ENCODE peak calls at places on chromosomes 1 and 21, in seven cellular contexts. D is naive thymus-derived CD4-positive, alpha-beta T cell; O is RWPE2; N is sigmoid colon; E is GM12878; U is CD4-positive, CD25-positive, alpha-beta regulatory T cell; H is IMR-90. C is an unnamed sample.

GRCh38 chr1:3459051-3459908 is 4.8 kb downstream of the ARHGEF16 start:
- DNase-seq in N (no peak), E (no peak), D (no peak), H (no peak), O (no peak), U (no peak), C (no peak)

GRCh38 chr1:231879296-231879695 is 252.7 kb downstream of the DISC1 start:
- DNase-seq in N (no peak), D (no peak), U (no peak), O (no peak), E (no peak), H (no peak), C (no peak)

GRCh38 chr1:17671741-17672140 is 83.4 kb upstream of the ACTL8 start:
- DNase-seq in H (no peak), E (no peak), N (no peak), D (no peak), O (no peak), U (no peak), C (no peak)

GRCh38 chr1:68361511-68361910 is 88.2 kb downstream of the RPE65 start:
- DNase-seq in U (no peak), D (no peak), H (peak), O (no peak), N (no peak), E (no peak), C (no peak)

GRCh38 chr1:27634166-27634981 is 611 bp downstream of the FGR start:
- DNase-seq in H (no peak), N (no peak), E (no peak), U (peak), D (peak), O (no peak), C (no peak)

GRCh38 chr1:110508038-110508437 is 10.9 kb downstream of the KCNA10 start:
- DNase-seq in U (no peak), O (no peak), N (peak), E (no peak), H (peak), D (no peak), C (no peak)

GRCh38 chr1:199510314-199510713 is 517.2 kb upstream of the NR5A2 start:
- DNase-seq in U (no peak), H (no peak), N (no peak), D (no peak), E (peak), O (no peak), C (no peak)

GRCh38 chr1:44390277-44390676 is 14.8 kb upstream of the RNF220 start:
- DNase-seq in O (no peak), D (no peak), U (no peak), H (peak), N (no peak), E (no peak), C (no peak)

GRCh38 chr1:196608401-196609113 is at the start of gene KCNT2:
- DNase-seq in N (peak), E (no peak), D (no peak), O (no peak), U (no peak), H (peak), C (peak)

GRCh38 chr1:181675091-181675490 is 191.8 kb downstream of the CACNA1E start:
- DNase-seq in N (no peak), H (no peak), D (no peak), E (no peak), U (no peak), O (no peak), C (no peak)

GRCh38 chr1:10665930-10666850 is 130.3 kb downstream of the CASZ1 start:
- DNase-seq in D (no peak), N (peak), E (no peak), U (no peak), O (no peak), H (no peak), C (no peak)

GRCh38 chr1:54325705-54326461 is 80.3 kb downstream of the SSBP3 start:
- DNase-seq in E (no peak), D (no peak), O (no peak), H (no peak), N (no peak), U (no peak), C (no peak)

GRCh38 chr1:28822779-28823178 is 10.8 kb downstream of the OPRD1 start:
- DNase-seq in E (no peak), N (no peak), U (no peak), D (no peak), O (no peak), H (no peak), C (no peak)

GRCh38 chr1:2282556-2283270 is 54.6 kb downstream of the SKI start:
- DNase-seq in U (no peak), D (no peak), H (no peak), N (no peak), O (no peak), E (no peak), C (no peak)

GRCh38 chr1:66012076-66012769 is 219.5 kb downstream of the PDE4B start:
- DNase-seq in N (no peak), O (no peak), U (no peak), D (no peak), E (no peak), H (peak), C (no peak)

GRCh38 chr1:109609881-109610280 is 9.5 kb downstream of the GNAT2 start:
- DNase-seq in O (no peak), U (no peak), D (no peak), H (no peak), E (no peak), N (no peak), C (no peak)

GRCh38 chr1:34162852-34163766 is 1.9 kb downstream of the CSMD2 start:
- DNase-seq in N (peak), U (no peak), E (no peak), H (peak), O (no peak), D (no peak), C (peak)

GRCh38 chr1:162846256-162847212 is 14.4 kb downstream of the CCDC190 start:
- DNase-seq in N (no peak), H (peak), O (no peak), U (no peak), E (no peak), D (no peak), C (peak)

GRCh38 chr1:59549903-59550302 is 253.0 kb downstream of the FGGY start:
- DNase-seq in D (no peak), E (no peak), H (peak), O (no peak), N (peak), U (no peak), C (no peak)

GRCh38 chr1:236063919-236064673 is 794 bp downstream of the NID1 start:
- DNase-seq in E (no peak), N (peak), O (no peak), D (no peak), H (peak), U (no peak), C (no peak)

GRCh38 chr21:30168086-30168485 is 1.5 kb upstream of the CLDN17 start:
- DNase-seq in D (no peak), U (no peak), E (no peak), N (no peak), O (no peak), H (no peak), C (no peak)

GRCh38 chr21:33265664-33266049 is 510 bp upstream of the IL10RB start:
- DNase-seq in O (no peak), N (peak), D (peak), U (peak), E (peak), H (peak), C (no peak)

GRCh38 chr1:206799311-206799710 is 27.0 kb upstream of the IL10 start:
- DNase-seq in U (no peak), O (no peak), H (no peak), E (no peak), N (no peak), D (no peak), C (no peak)

GRCh38 chr1:84117868-84118267 is 26.2 kb upstream of the PRKACB start:
- DNase-seq in N (no peak), O (no peak), E (no peak), H (peak), D (no peak), U (no peak), C (peak)

GRCh38 chr1:190708418-190709057 is 230.9 kb upstream of the BRINP3 start:
- DNase-seq in O (no peak), N (no peak), H (no peak), E (no peak), U (no peak), D (no peak), C (no peak)

GRCh38 chr1:180732866-180733265 is 101.0 kb downstream of the XPR1 start:
- DNase-seq in O (no peak), H (no peak), D (no peak), N (no peak), E (no peak), U (no peak), C (no peak)

GRCh38 chr1:40014253-40014706 is 26.2 kb upstream of the CAP1 start:
- DNase-seq in N (no peak), D (no peak), E (no peak), U (peak), H (peak), O (no peak), C (no peak)

GRCh38 chr1:155075535-155075934 is 3.1 kb upstream of the EFNA3 start:
- DNase-seq in O (no peak), U (no peak), D (no peak), E (no peak), H (no peak), N (peak), C (no peak)

GRCh38 chr21:32581732-32582131 is 3.6 kb downstream of the TCP10L start:
- DNase-seq in U (no peak), D (no peak), H (no peak), N (no peak), E (no peak), O (no peak), C (no peak)

GRCh38 chr1:15207031-15207828 is 39.8 kb upstream of the FHAD1 start:
- DNase-seq in H (no peak), N (peak), E (no peak), U (no peak), O (no peak), D (no peak), C (no peak)

GRCh38 chr1:16613185-16614147 is at the start of gene NBPF1:
- DNase-seq in O (peak), D (peak), N (peak), U (peak), E (peak), H (peak), C (peak)
- H3K27ac ChIP-seq in O (peak), D (peak), N (peak), U (no peak), E (no peak), H (peak), C (peak)

GRCh38 chr1:41097105-41097504 is 75.6 kb upstream of the SLFNL1 start:
- DNase-seq in E (no peak), N (no peak), D (no peak), O (no peak), U (no peak), H (peak), C (no peak)
- H3K27ac ChIP-seq in E (no peak), N (peak), D (no peak), O (no peak), U (no peak), H (peak), C (no peak)

GRCh38 chr21:26136686-26137085 is 33.9 kb downstream of the APP start:
- DNase-seq in H (no peak), O (no peak), N (no peak), U (no peak), E (peak), D (peak), C (no peak)

GRCh38 chr21:26135520-26135919 is 35.0 kb downstream of the APP start:
- DNase-seq in N (no peak), E (no peak), D (no peak), U (no peak), O (no peak), H (no peak), C (no peak)

GRCh38 chr21:26140185-26140584 is 30.4 kb downstream of the APP start:
- DNase-seq in D (no peak), E (no peak), O (no peak), N (peak), U (no peak), H (peak), C (no peak)

GRCh38 chr21:26137379-26138060 is 33.0 kb downstream of the APP start:
- DNase-seq in E (no peak), O (no peak), D (no peak), U (no peak), H (no peak), N (no peak), C (no peak)

DNA sequence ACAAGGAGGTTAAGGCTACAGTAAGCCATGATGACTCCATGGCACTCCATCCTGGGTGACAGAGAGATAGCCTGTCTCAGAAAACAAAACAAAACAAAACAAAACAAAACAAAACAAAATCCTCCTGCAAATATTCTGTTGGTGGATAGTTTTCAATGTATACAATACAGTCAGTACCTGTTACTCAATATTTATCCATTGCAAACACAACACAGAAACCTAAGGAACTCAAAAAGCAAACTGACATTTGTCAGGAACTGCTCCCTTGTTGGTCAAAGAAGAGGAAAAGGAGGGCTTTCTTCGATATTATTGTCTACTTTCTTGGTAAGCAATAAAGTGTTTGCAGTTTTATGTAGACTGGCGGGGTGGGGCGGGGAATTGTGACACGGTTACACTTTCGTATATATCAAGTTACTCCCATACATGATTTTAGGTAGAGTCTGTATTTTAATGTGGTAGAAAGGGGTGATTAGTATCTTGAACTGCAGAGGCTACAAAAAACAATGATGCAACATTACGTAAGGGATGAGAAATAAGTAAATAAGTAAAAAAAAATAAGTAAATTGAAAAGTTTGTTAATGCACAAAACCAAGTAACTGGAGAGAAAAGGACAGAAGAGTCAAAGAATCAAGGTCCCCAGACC is 31.8 kb downstream of the APP start:
- DNase-seq in D (no peak), O (no peak), H (no peak), N (no peak), U (no peak), E (no peak), C (no peak)
- H3K27ac ChIP-seq in D (no peak), O (no peak), H (no peak), N (no peak), U (no peak), E (no peak), C (peak)

GRCh38 chr1:226397011-226397926 is 10.6 kb downstream of the PARP1 start:
- DNase-seq in H (no peak), U (no peak), D (no peak), E (no peak), O (no peak), N (no peak), C (no peak)
- H3K27ac ChIP-seq in H (no peak), U (no peak), D (no peak), E (no peak), O (no peak), N (no peak), C (no peak)

DNA sequence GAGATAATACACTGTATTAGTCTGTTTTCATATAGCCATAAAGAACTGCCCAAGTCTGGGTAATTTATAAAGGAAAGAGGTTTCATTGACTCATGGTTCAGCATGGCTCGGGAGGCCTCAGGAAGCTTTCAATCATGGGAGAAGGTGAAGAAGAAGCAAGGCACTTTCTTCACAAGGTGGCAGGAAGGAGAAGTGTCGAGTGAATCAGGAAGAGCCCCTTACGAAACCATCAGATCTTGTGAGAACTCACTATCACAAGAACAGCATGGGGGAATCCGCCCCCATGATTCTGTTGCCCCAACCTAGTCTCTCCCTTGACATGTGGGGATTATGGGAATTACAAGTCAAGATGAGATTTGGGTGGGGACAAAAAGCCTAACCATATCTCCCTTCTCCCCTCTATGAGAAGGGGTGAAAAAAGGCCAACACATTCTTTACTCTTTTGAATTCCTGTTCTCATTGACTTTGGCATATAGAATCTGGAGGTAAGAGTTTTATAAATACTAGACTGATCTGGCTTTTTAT is 11.2 kb upstream of the IVNS1ABP start:
- DNase-seq in D (no peak), E (no peak), N (no peak), O (no peak), H (no peak), U (no peak), C (no peak)
- H3K27ac ChIP-seq in D (no peak), E (no peak), N (no peak), O (no peak), H (no peak), U (no peak), C (no peak)

GRCh38 chr1:112904071-112904830 is 51.7 kb downstream of the SLC16A1 start:
- DNase-seq in O (peak), N (no peak), E (no peak), H (peak), D (no peak), U (no peak), C (peak)

GRCh38 chr1:112909847-112910246 is 46.1 kb downstream of the SLC16A1 start:
- DNase-seq in D (no peak), H (no peak), O (no peak), E (no peak), U (no peak), N (no peak), C (no peak)

GRCh38 chr1:112904831-112905227 is 51.2 kb downstream of the SLC16A1 start:
- DNase-seq in H (no peak), U (no peak), N (no peak), E (no peak), O (peak), D (no peak), C (no peak)

GRCh38 chr1:112905420-112906154 is 50.4 kb downstream of the SLC16A1 start:
- DNase-seq in U (no peak), O (no peak), E (no peak), N (no peak), D (no peak), H (no peak), C (no peak)

DNA sequence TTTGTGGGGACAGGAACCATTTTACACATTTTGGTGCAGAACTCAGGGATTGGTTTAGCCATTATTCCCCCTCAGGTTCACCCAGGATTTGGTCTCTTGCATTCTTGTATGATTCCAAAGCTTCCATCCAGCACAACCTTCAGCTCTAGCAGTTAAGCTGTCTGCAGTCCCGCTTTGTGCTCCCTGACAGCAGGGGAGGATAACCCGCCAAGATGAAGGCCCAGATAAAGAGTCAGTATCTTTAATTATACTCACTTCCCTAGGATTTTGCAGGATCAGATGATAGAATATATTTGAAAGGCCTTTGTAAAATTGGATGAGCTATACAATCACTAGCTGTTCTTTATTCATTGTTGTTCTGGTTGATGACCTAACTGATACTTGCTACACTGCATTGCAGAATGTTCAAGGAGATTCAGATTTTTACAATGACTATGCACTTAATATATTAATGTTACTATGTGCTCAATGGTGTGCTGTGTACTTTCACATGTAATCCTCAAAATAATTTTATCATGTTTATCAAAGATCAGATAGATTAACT is 49.8 kb downstream of the SLC16A1 start:
- DNase-seq in N (no peak), E (no peak), H (no peak), O (no peak), D (no peak), U (no peak), C (peak)
- H3K27ac ChIP-seq in N (no peak), E (no peak), H (no peak), O (peak), D (no peak), U (no peak), C (peak)

GRCh38 chr1:107572674-107573205 is 392.2 kb downstream of the VAV3 start:
- DNase-seq in H (peak), N (peak), D (no peak), U (no peak), E (no peak), O (peak), C (peak)
- H3K27ac ChIP-seq in H (no peak), N (peak), D (no peak), U (no peak), E (no peak), O (peak), C (no peak)